ENCODE peak calls at places on chromosomes 6 and 20, in nine cellular contexts. B is activated naive CD8-positive, alpha-beta T cell treated with anti-CD3 and anti-CD28 coated beads, Interleukin-2, amount 50 U/mL, for 16 hours; I is amygdala; N is neural progenitor cell; Z is left ventricle myocardium inferior; L is activated CD4-positive, alpha-beta T cell treated with anti-CD3 and anti-CD28 coated beads, Interleukin-2, amount 50 U/mL, for 1 hour; T is left colon; O is HTR-8/SVneo; H is DMS153. S is an unnamed sample.

GRCh38 chr6:125151715-125152114 is 1.9 kb upstream of the TPD52L1 start:
- DNase-seq in B (no peak), I (no peak), N (no peak), Z (no peak), L (no peak), T (no peak), O (no peak), H (no peak), S (no peak)

GRCh38 chr20:3406481-3407425 is 716 bp downstream of the DNAAF9 start:
- DNase-seq in B (no peak), I (peak; percentile 17), N (peak; percentile 60), Z (no peak), L (no peak), T (peak; percentile 30), O (peak; percentile 42), H (peak; percentile 7), S (peak; percentile 40)

GRCh38 chr6:161434921-161435411 is 161.1 kb upstream of the AGPAT4 start:
- DNase-seq in B (no peak), I (no peak), N (peak; percentile 59), Z (no peak), L (no peak), T (no peak), O (peak; percentile 60), H (no peak), S (no peak)

GRCh38 chr20:44646641-44647274 is 4.7 kb downstream of the ADA start:
- DNase-seq in B (no peak), I (no peak), N (no peak), Z (no peak), L (no peak), T (no peak), O (no peak), H (no peak), S (no peak)

GRCh38 chr6:158817298-158818007 is 1.7 kb downstream of the EZR start:
- DNase-seq in B (no peak), I (no peak), N (peak; percentile 44), Z (peak; percentile 57), L (peak; percentile 33), T (peak; percentile 73), O (no peak), H (no peak), S (peak; percentile 55)

GRCh38 chr6:37922563-37922962 is 103.0 kb downstream of the ZFAND3 start:
- DNase-seq in B (no peak), I (no peak), N (no peak), Z (no peak), L (no peak), T (no peak), O (no peak), H (no peak), S (no peak)

GRCh38 chr6:113630365-113630737 is 226.8 kb upstream of the MARCKS start:
- DNase-seq in B (no peak), I (no peak), N (no peak), Z (no peak), L (no peak), T (no peak), O (no peak), H (no peak), S (no peak)

GRCh38 chr6:125188037-125188436 is 34.5 kb downstream of the TPD52L1 start:
- DNase-seq in B (no peak), I (no peak), N (no peak), Z (no peak), L (no peak), T (no peak), O (no peak), H (no peak), S (no peak)

GRCh38 chr6:112443666-112444065 is 96.5 kb downstream of the RFPL4B start:
- DNase-seq in B (no peak), I (no peak), N (no peak), Z (peak; percentile 76), L (no peak), T (no peak), O (no peak), H (no peak), S (no peak)

GRCh38 chr6:14148471-14148870 is 30.9 kb downstream of the CD83 start:
- DNase-seq in B (no peak), I (no peak), N (no peak), Z (no peak), L (no peak), T (no peak), O (no peak), H (no peak), S (no peak)

GRCh38 chr20:53129557-53129956 is 157.4 kb downstream of the TSHZ2 start:
- DNase-seq in B (no peak), I (no peak), N (no peak), Z (no peak), L (no peak), T (no peak), O (no peak), H (no peak), S (no peak)

GRCh38 chr6:125910518-125910917 is 46.1 kb upstream of the HINT3 start:
- DNase-seq in B (no peak), I (no peak), N (no peak), Z (no peak), L (no peak), T (no peak), O (no peak), H (no peak), S (no peak)

GRCh38 chr6:153210083-153210482 is 79.0 kb upstream of the RGS17 start:
- DNase-seq in B (no peak), I (no peak), N (no peak), Z (no peak), L (no peak), T (no peak), O (no peak), H (no peak), S (no peak)

GRCh38 chr6:13212538-13212937 is 115.8 kb downstream of the TBC1D7 start:
- DNase-seq in B (no peak), I (no peak), N (no peak), Z (no peak), L (no peak), T (no peak), O (no peak), H (no peak), S (no peak)

GRCh38 chr6:76351275-76351674 is 278.8 kb upstream of the IMPG1 start:
- DNase-seq in B (no peak), I (no peak), N (peak; percentile 58), Z (no peak), L (no peak), T (no peak), O (no peak), H (peak; percentile 16), S (no peak)

GRCh38 chr6:14885471-14885987 is 360.3 kb upstream of the JARID2 start:
- DNase-seq in B (no peak), I (no peak), N (no peak), Z (no peak), L (no peak), T (no peak), O (no peak), H (no peak), S (no peak)

GRCh38 chr6:27575594-27576361 is 102.9 kb upstream of the ZNF184 start:
- DNase-seq in B (no peak), I (no peak), N (no peak), Z (no peak), L (no peak), T (no peak), O (no peak), H (no peak), S (no peak)

GRCh38 chr6:136058852-136059251 is 191.3 kb downstream of the MTFR2 start:
- DNase-seq in B (no peak), I (no peak), N (no peak), Z (no peak), L (no peak), T (no peak), O (no peak), H (no peak), S (no peak)

GRCh38 chr6:72554203-72554564 is 67.7 kb upstream of the KCNQ5 start:
- DNase-seq in B (no peak), I (no peak), N (no peak), Z (no peak), L (no peak), T (no peak), O (no peak), H (no peak), S (no peak)

GRCh38 chr6:150297327-150298028 is 71.3 kb upstream of the IYD start:
- DNase-seq in B (no peak), I (no peak), N (no peak), Z (no peak), L (no peak), T (no peak), O (no peak), H (no peak), S (no peak)

GRCh38 chr20:62728028-62728780 is 19.6 kb downstream of the NTSR1 start:
- DNase-seq in B (no peak), I (no peak), N (no peak), Z (peak; percentile 14), L (no peak), T (no peak), O (no peak), H (no peak), S (no peak)

GRCh38 chr6:4225207-4225872 is 90.0 kb upstream of the ECI2 start:
- DNase-seq in B (no peak), I (no peak), N (peak; percentile 50), Z (no peak), L (no peak), T (no peak), O (no peak), H (peak; percentile 25), S (no peak)

GRCh38 chr6:87068804-87069203 is 26.1 kb downstream of the CGA start:
- DNase-seq in B (no peak), I (no peak), N (no peak), Z (no peak), L (no peak), T (no peak), O (no peak), H (no peak), S (no peak)

GRCh38 chr20:7207186-7207585 is 439.7 kb downstream of the BMP2 start:
- DNase-seq in B (no peak), I (no peak), N (no peak), Z (no peak), L (no peak), T (no peak), O (no peak), H (no peak), S (no peak)

GRCh38 chr6:156808287-156808686 is 31.1 kb downstream of the ARID1B start:
- DNase-seq in B (no peak), I (no peak), N (no peak), Z (no peak), L (no peak), T (no peak), O (no peak), H (peak; percentile 15), S (no peak)

GRCh38 chr6:112041535-112041934 is 12.4 kb upstream of the CCN6 start:
- DNase-seq in B (no peak), I (no peak), N (no peak), Z (no peak), L (no peak), T (no peak), O (no peak), H (no peak), S (no peak)

GRCh38 chr6:55643868-55644267 is 64.9 kb upstream of the HMGCLL1 start:
- DNase-seq in B (no peak), I (no peak), N (no peak), Z (no peak), L (no peak), T (no peak), O (no peak), H (no peak), S (no peak)

GRCh38 chr20:58870293-58871014 is 17.9 kb downstream of the GNAS start:
- DNase-seq in B (no peak), I (no peak), N (peak; percentile 82), Z (peak; percentile 57), L (peak; percentile 54), T (peak; percentile 56), O (peak; percentile 96), H (peak; percentile 11), S (peak; percentile 81)